ENCODE peak calls at places on chromosome 9, in five cellular contexts. One of them, this sample, is unnamed.

GRCh38 chr9:128244443-128245226 is 31.2 kb downstream of the GOLGA2 start:
- DNase-seq in hypothalamus: no peak
- DNase-seq in fibroblast of lung: peak
- DNase-seq in Panc1: no peak
- DNase-seq in C1 segment of cervical spinal cord: no peak
- DNase-seq in this sample: peak

GRCh38 chr9:99112750-99113417 is 8.0 kb downstream of the TGFBR1 start:
- DNase-seq in hypothalamus: no peak
- DNase-seq in fibroblast of lung: no peak
- DNase-seq in Panc1: no peak
- DNase-seq in C1 segment of cervical spinal cord: no peak
- DNase-seq in this sample: no peak

GRCh38 chr9:108478871-108479332 is 376.9 kb downstream of the ACTL7B start:
- DNase-seq in hypothalamus: no peak
- DNase-seq in fibroblast of lung: peak
- DNase-seq in Panc1: no peak
- DNase-seq in C1 segment of cervical spinal cord: no peak
- DNase-seq in this sample: no peak

GRCh38 chr9:72661401-72662135 is 140.2 kb downstream of the TMC1 start:
- DNase-seq in hypothalamus: no peak
- DNase-seq in fibroblast of lung: peak
- DNase-seq in Panc1: no peak
- DNase-seq in C1 segment of cervical spinal cord: no peak
- DNase-seq in this sample: no peak

GRCh38 chr9:35611230-35611797 is 6.3 kb downstream of the TESK1 start:
- DNase-seq in hypothalamus: peak
- DNase-seq in fibroblast of lung: peak
- DNase-seq in Panc1: peak
- DNase-seq in C1 segment of cervical spinal cord: no peak
- DNase-seq in this sample: peak

GRCh38 chr9:99231708-99232107 is 9.6 kb downstream of the SEC61B start:
- DNase-seq in hypothalamus: no peak
- DNase-seq in fibroblast of lung: peak
- DNase-seq in Panc1: no peak
- DNase-seq in C1 segment of cervical spinal cord: no peak
- DNase-seq in this sample: no peak

GRCh38 chr9:116493183-116493582 is 193.9 kb upstream of the TRIM32 start:
- DNase-seq in hypothalamus: no peak
- DNase-seq in fibroblast of lung: no peak
- DNase-seq in Panc1: no peak
- DNase-seq in C1 segment of cervical spinal cord: no peak
- DNase-seq in this sample: no peak

GRCh38 chr9:17614246-17614645 is 35.4 kb downstream of the SH3GL2 start:
- DNase-seq in hypothalamus: no peak
- DNase-seq in fibroblast of lung: no peak
- DNase-seq in Panc1: no peak
- DNase-seq in C1 segment of cervical spinal cord: no peak
- DNase-seq in this sample: no peak

GRCh38 chr9:124480621-124480981 is 26.6 kb downstream of the NR5A1 start:
- DNase-seq in hypothalamus: no peak
- DNase-seq in fibroblast of lung: peak
- DNase-seq in Panc1: no peak
- DNase-seq in C1 segment of cervical spinal cord: no peak
- DNase-seq in this sample: no peak

GRCh38 chr9:18438951-18439350 is 35.0 kb upstream of the ADAMTSL1 start:
- DNase-seq in hypothalamus: no peak
- DNase-seq in fibroblast of lung: no peak
- DNase-seq in Panc1: no peak
- DNase-seq in C1 segment of cervical spinal cord: no peak
- DNase-seq in this sample: no peak

GRCh38 chr9:93319992-93320490 is 131.4 kb upstream of the FAM120A start:
- DNase-seq in hypothalamus: no peak
- DNase-seq in fibroblast of lung: peak
- DNase-seq in Panc1: no peak
- DNase-seq in C1 segment of cervical spinal cord: no peak
- DNase-seq in this sample: no peak

GRCh38 chr9:98331536-98332259 is 76.2 kb upstream of the TBC1D2 start:
- DNase-seq in hypothalamus: no peak
- DNase-seq in fibroblast of lung: peak
- DNase-seq in Panc1: no peak
- DNase-seq in C1 segment of cervical spinal cord: no peak
- DNase-seq in this sample: peak

GRCh38 chr9:71859939-71860338 is 51.1 kb downstream of the ABHD17B start:
- DNase-seq in hypothalamus: no peak
- DNase-seq in fibroblast of lung: peak
- DNase-seq in Panc1: no peak
- DNase-seq in C1 segment of cervical spinal cord: no peak
- DNase-seq in this sample: no peak

GRCh38 chr9:98502976-98503325 is 205.8 kb downstream of the GABBR2 start:
- DNase-seq in hypothalamus: no peak
- DNase-seq in fibroblast of lung: peak
- DNase-seq in Panc1: no peak
- DNase-seq in C1 segment of cervical spinal cord: no peak
- DNase-seq in this sample: no peak

GRCh38 chr9:120878188-120879130 is 1.5 kb upstream of the PHF19 start:
- DNase-seq in hypothalamus: no peak
- DNase-seq in fibroblast of lung: no peak
- DNase-seq in Panc1: no peak
- DNase-seq in C1 segment of cervical spinal cord: no peak
- DNase-seq in this sample: peak

GRCh38 chr9:120965344-120966004 is 38.9 kb upstream of the TRAF1 start:
- DNase-seq in hypothalamus: peak
- DNase-seq in fibroblast of lung: peak
- DNase-seq in Panc1: no peak
- DNase-seq in C1 segment of cervical spinal cord: no peak
- DNase-seq in this sample: no peak

GRCh38 chr9:98172604-98173003 is 19.8 kb downstream of the CORO2A start:
- DNase-seq in hypothalamus: no peak
- DNase-seq in fibroblast of lung: peak
- DNase-seq in Panc1: no peak
- DNase-seq in C1 segment of cervical spinal cord: no peak
- DNase-seq in this sample: no peak

GRCh38 chr9:78115073-78115472 is 83.5 kb upstream of the GNAQ start:
- DNase-seq in hypothalamus: no peak
- DNase-seq in fibroblast of lung: no peak
- DNase-seq in Panc1: no peak
- DNase-seq in C1 segment of cervical spinal cord: no peak
- DNase-seq in this sample: no peak

GRCh38 chr9:93052791-93053540 is 5.5 kb upstream of the SUSD3 start:
- DNase-seq in hypothalamus: no peak
- DNase-seq in fibroblast of lung: no peak
- DNase-seq in Panc1: no peak
- DNase-seq in C1 segment of cervical spinal cord: no peak
- DNase-seq in this sample: no peak

GRCh38 chr9:97487107-97487506 is 14.4 kb upstream of the TMOD1 start:
- DNase-seq in hypothalamus: no peak
- DNase-seq in fibroblast of lung: no peak
- DNase-seq in Panc1: no peak
- DNase-seq in C1 segment of cervical spinal cord: no peak
- DNase-seq in this sample: no peak

GRCh38 chr9:89635007-89635742 is 30.4 kb downstream of the GADD45G start:
- DNase-seq in hypothalamus: no peak
- DNase-seq in fibroblast of lung: peak
- DNase-seq in Panc1: no peak
- DNase-seq in C1 segment of cervical spinal cord: no peak
- DNase-seq in this sample: no peak

GRCh38 chr9:124197177-124198095 is 60.3 kb upstream of the NEK6 start:
- DNase-seq in hypothalamus: no peak
- DNase-seq in fibroblast of lung: no peak
- DNase-seq in Panc1: no peak
- DNase-seq in C1 segment of cervical spinal cord: no peak
- DNase-seq in this sample: no peak

GRCh38 chr9:132864691-132865090 is 13.4 kb downstream of the AK8 start:
- DNase-seq in hypothalamus: no peak
- DNase-seq in fibroblast of lung: no peak
- DNase-seq in Panc1: no peak
- DNase-seq in C1 segment of cervical spinal cord: no peak
- DNase-seq in this sample: no peak

GRCh38 chr9:13110766-13111400 is 168.6 kb downstream of the MPDZ start:
- DNase-seq in hypothalamus: peak
- DNase-seq in fibroblast of lung: peak
- DNase-seq in Panc1: no peak
- DNase-seq in C1 segment of cervical spinal cord: no peak
- DNase-seq in this sample: peak

GRCh38 chr9:127828262-127829031 is 25.8 kb downstream of the FPGS start:
- DNase-seq in hypothalamus: no peak
- DNase-seq in fibroblast of lung: peak
- DNase-seq in Panc1: no peak
- DNase-seq in C1 segment of cervical spinal cord: no peak
- DNase-seq in this sample: peak

GRCh38 chr9:134846699-134847098 is 33.9 kb upstream of the FCN2 start:
- DNase-seq in hypothalamus: no peak
- DNase-seq in fibroblast of lung: no peak
- DNase-seq in Panc1: no peak
- DNase-seq in C1 segment of cervical spinal cord: no peak
- DNase-seq in this sample: no peak

GRCh38 chr9:34988218-34989055 is 1.1 kb upstream of the DNAJB5 start:
- DNase-seq in hypothalamus: peak
- DNase-seq in fibroblast of lung: peak
- DNase-seq in Panc1: no peak
- DNase-seq in C1 segment of cervical spinal cord: peak
- DNase-seq in this sample: peak

GRCh38 chr9:116939605-116940004 is 252.5 kb downstream of the TRIM32 start:
- DNase-seq in hypothalamus: no peak
- DNase-seq in fibroblast of lung: peak
- DNase-seq in Panc1: no peak
- DNase-seq in C1 segment of cervical spinal cord: no peak
- DNase-seq in this sample: no peak

GRCh38 chr9:21904371-21904770 is 89.8 kb downstream of the CDKN2A start:
- DNase-seq in hypothalamus: no peak
- DNase-seq in fibroblast of lung: no peak
- DNase-seq in Panc1: no peak
- DNase-seq in C1 segment of cervical spinal cord: no peak
- DNase-seq in this sample: no peak

GRCh38 chr9:91705386-91705785 is 244.6 kb downstream of the ROR2 start:
- DNase-seq in hypothalamus: no peak
- DNase-seq in fibroblast of lung: no peak
- DNase-seq in Panc1: no peak
- DNase-seq in C1 segment of cervical spinal cord: no peak
- DNase-seq in this sample: no peak

GRCh38 chr9:83920469-83920941 is 727 bp downstream of the KIF27 start:
- DNase-seq in hypothalamus: peak
- DNase-seq in fibroblast of lung: peak
- DNase-seq in Panc1: peak
- DNase-seq in C1 segment of cervical spinal cord: no peak
- DNase-seq in this sample: no peak

GRCh38 chr9:33375238-33375840 is 27.0 kb downstream of the AQP7 start:
- DNase-seq in hypothalamus: no peak
- DNase-seq in fibroblast of lung: no peak
- DNase-seq in Panc1: no peak
- DNase-seq in C1 segment of cervical spinal cord: no peak
- DNase-seq in this sample: no peak

GRCh38 chr9:128245293-128246151 is 30.3 kb downstream of the GOLGA2 start:
- DNase-seq in hypothalamus: no peak
- DNase-seq in fibroblast of lung: peak
- DNase-seq in Panc1: no peak
- DNase-seq in C1 segment of cervical spinal cord: no peak
- DNase-seq in this sample: no peak

GRCh38 chr9:83346655-83347393 is 191.4 kb downstream of the FRMD3 start:
- DNase-seq in hypothalamus: no peak
- DNase-seq in fibroblast of lung: no peak
- DNase-seq in Panc1: no peak
- DNase-seq in C1 segment of cervical spinal cord: no peak
- DNase-seq in this sample: no peak

GRCh38 chr9:6525326-6526040 is 112.5 kb downstream of the UHRF2 start:
- DNase-seq in hypothalamus: no peak
- DNase-seq in fibroblast of lung: no peak
- DNase-seq in Panc1: no peak
- DNase-seq in C1 segment of cervical spinal cord: no peak
- DNase-seq in this sample: no peak